ENCODE peak calls at places on chromosomes 6 and 20, in seven cellular contexts. L, E, N, M, C, S and Q are unnamed samples.

GRCh38 chr6:135267085-135267484 is 86.0 kb downstream of the MYB start:
- DNase-seq in L (no peak), E (no peak), N (no peak), M (no peak), C (no peak), S (no peak), Q (no peak)

GRCh38 chr20:2865101-2865500 is 8.2 kb upstream of the PTPRA start:
- DNase-seq in L (no peak), E (no peak), N (no peak), M (no peak), C (no peak), S (no peak), Q (no peak)

GRCh38 chr6:13307508-13307995 is 20.8 kb downstream of the TBC1D7 start:
- DNase-seq in L (no peak), E (no peak), N (no peak), M (no peak), C (peak), S (no peak), Q (peak)

GRCh38 chr20:45407067-45407745 is 883 bp upstream of the DBNDD2 start:
- DNase-seq in L (no peak), E (peak), N (no peak), M (peak), C (peak), S (peak), Q (no peak)

GRCh38 chr6:19860235-19860877 is 23.2 kb downstream of the ID4 start:
- DNase-seq in L (no peak), E (no peak), N (no peak), M (no peak), C (no peak), S (no peak), Q (no peak)

GRCh38 chr20:63924241-63924640 is 29.3 kb downstream of the DNAJC5 start:
- DNase-seq in L (no peak), E (no peak), N (no peak), M (no peak), C (no peak), S (no peak), Q (no peak)

GRCh38 chr6:140670013-140670412 is 1295.6 kb upstream of the CITED2 start:
- DNase-seq in L (no peak), E (no peak), N (no peak), M (no peak), C (no peak), S (no peak), Q (no peak)

GRCh38 chr6:131868836-131869235 is 61.0 kb downstream of the ENPP1 start:
- DNase-seq in L (no peak), E (no peak), N (no peak), M (no peak), C (no peak), S (no peak), Q (no peak)

GRCh38 chr6:89239338-89239737 is 22.2 kb upstream of the GABRR1 start:
- DNase-seq in L (no peak), E (no peak), N (no peak), M (no peak), C (no peak), S (no peak), Q (no peak)

GRCh38 chr6:125285353-125285752 is 16.4 kb downstream of the HDDC2 start:
- DNase-seq in L (no peak), E (no peak), N (no peak), M (no peak), C (no peak), S (no peak), Q (no peak)
- TF ChIP-seq CTCF in L (no peak), E (no peak), N (no peak), M (no peak), C (no peak), S (no peak), Q (no peak)

GRCh38 chr6:129501401-129502051 is 208.5 kb downstream of the ARHGAP18 start:
- DNase-seq in L (no peak), E (peak), N (peak), M (peak), C (peak), S (no peak), Q (peak)

GRCh38 chr6:129498950-129499870 is 210.8 kb downstream of the ARHGAP18 start:
- DNase-seq in L (no peak), E (no peak), N (no peak), M (peak), C (peak), S (no peak), Q (peak)

GRCh38 chr6:129499871-129500219 is 210.1 kb downstream of the ARHGAP18 start:
- DNase-seq in L (no peak), E (no peak), N (no peak), M (no peak), C (no peak), S (no peak), Q (no peak)

GRCh38 chr6:129502261-129502660 is 207.7 kb downstream of the ARHGAP18 start:
- DNase-seq in L (no peak), E (no peak), N (no peak), M (no peak), C (peak), S (no peak), Q (no peak)

GRCh38 chr6:129500958-129501381 is 209.0 kb downstream of the ARHGAP18 start:
- DNase-seq in L (no peak), E (no peak), N (no peak), M (peak), C (peak), S (no peak), Q (no peak)
- TF ChIP-seq CTCF in L (no peak), E (no peak), N (peak), M (peak), C (peak), S (peak), Q (peak)

GRCh38 chr6:32607263-32607987 is 17.8 kb upstream of the HLA-DRB1 start:
- DNase-seq in L (no peak), E (no peak), N (no peak), M (no peak), C (no peak), S (no peak), Q (peak)

GRCh38 chr6:32607988-32608298 is 18.3 kb upstream of the HLA-DRB1 start:
- DNase-seq in L (no peak), E (no peak), N (no peak), M (no peak), C (no peak), S (no peak), Q (no peak)

GRCh38 chr6:32609391-32609730 is 19.7 kb upstream of the HLA-DRB1 start:
- DNase-seq in L (no peak), E (no peak), N (no peak), M (no peak), C (no peak), S (no peak), Q (no peak)

GRCh38 chr6:32609731-32610640 is 20.3 kb upstream of the HLA-DRB1 start:
- DNase-seq in L (no peak), E (no peak), N (peak), M (peak), C (peak), S (no peak), Q (peak)

DNA sequence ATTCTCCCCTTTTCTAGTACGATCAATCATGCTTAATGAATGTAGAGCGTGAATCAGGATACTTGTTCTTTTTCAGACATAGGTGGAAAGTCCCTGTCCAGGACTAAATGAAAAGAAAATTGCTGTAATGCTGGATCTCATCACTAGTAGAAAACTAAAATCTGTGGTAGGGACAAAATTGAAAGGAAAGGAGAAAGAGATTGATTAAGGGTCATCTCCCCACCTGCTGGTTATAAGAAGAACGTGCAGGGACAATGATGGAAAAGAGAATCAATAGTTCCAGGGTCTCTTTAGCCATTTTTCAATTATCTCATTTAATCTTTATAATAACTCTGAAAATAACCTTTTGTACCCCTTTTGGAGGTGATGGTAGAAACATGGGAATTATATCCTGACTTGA is 18.7 kb upstream of the HLA-DRB1 start:
- DNase-seq in L (no peak), E (no peak), N (no peak), M (peak), C (no peak), S (no peak), Q (no peak)
- TF ChIP-seq CTCF in L (no peak), E (no peak), N (no peak), M (peak), C (no peak), S (no peak), Q (no peak)

GRCh38 chr6:103047567-103047966 is 1654.1 kb downstream of the GRIK2 start:
- DNase-seq in L (no peak), E (no peak), N (no peak), M (no peak), C (no peak), S (no peak), Q (no peak)
- TF ChIP-seq CTCF in L (no peak), E (no peak), N (no peak), M (no peak), C (no peak), S (no peak), Q (no peak)

GRCh38 chr6:21102201-21102600 is 491.4 kb upstream of the SOX4 start:
- DNase-seq in L (no peak), E (no peak), N (no peak), M (no peak), C (no peak), S (no peak), Q (no peak)

GRCh38 chr6:21102624-21103023 is 490.9 kb upstream of the SOX4 start:
- DNase-seq in L (no peak), E (no peak), N (no peak), M (no peak), C (no peak), S (no peak), Q (no peak)

GRCh38 chr6:21101694-21102093 is 491.9 kb upstream of the SOX4 start:
- DNase-seq in L (no peak), E (no peak), N (no peak), M (no peak), C (no peak), S (no peak), Q (no peak)

GRCh38 chr6:21104288-21104687 is 489.3 kb upstream of the SOX4 start:
- DNase-seq in L (no peak), E (no peak), N (no peak), M (no peak), C (no peak), S (no peak), Q (no peak)

GRCh38 chr6:21103626-21104224 is 489.8 kb upstream of the SOX4 start:
- DNase-seq in L (no peak), E (no peak), N (no peak), M (no peak), C (no peak), S (no peak), Q (no peak)
- TF ChIP-seq CTCF in L (no peak), E (no peak), N (no peak), M (no peak), C (no peak), S (no peak), Q (no peak)

GRCh38 chr20:32820000-32820697 is 395 bp downstream of the MAPRE1 start:
- DNase-seq in L (peak), E (peak), N (no peak), M (peak), C (peak), S (peak), Q (peak)
- TF ChIP-seq CTCF in L (no peak), E (no peak), N (no peak), M (peak), C (no peak), S (no peak), Q (no peak)